ENCODE peak calls at places on chromosomes 6 and 20, in nine cellular contexts. Q is upper lobe of left lung; M is astrocyte; O is aorta; B is CD8-positive, alpha-beta T cell; J is CD4-positive, CD25-positive, alpha-beta regulatory T cell; W is mesendoderm; F is SJCRH30; X is esophagus squamous epithelium. G is an unnamed sample.

GRCh38 chr6:26094036-26094435 is 6.8 kb downstream of the HFE start:
- DNase-seq in B (no peak), Q (no peak), F (no peak), O (no peak), M (no peak), J (no peak), W (no peak), X (no peak), G (no peak)

GRCh38 chr6:87762116-87762515 is 60.1 kb upstream of the AKIRIN2 start:
- DNase-seq in F (no peak), M (no peak), Q (no peak), X (no peak), W (no peak), B (no peak), O (no peak), J (no peak), G (no peak)

GRCh38 chr20:56808732-56809131 is 179.6 kb downstream of the TFAP2C start:
- DNase-seq in Q (no peak), X (no peak), O (no peak), W (no peak), J (no peak), F (no peak), B (no peak), M (no peak), G (no peak)

GRCh38 chr6:64000873-64001497 is 365.4 kb downstream of the PHF3 start:
- DNase-seq in Q (no peak), X (no peak), F (no peak), B (no peak), W (no peak), M (no peak), J (no peak), O (no peak), G (no peak)

GRCh38 chr6:162900503-162900902 is 172.7 kb downstream of the PACRG start:
- DNase-seq in Q (no peak), F (no peak), M (no peak), W (no peak), J (no peak), B (no peak), O (no peak), X (no peak), G (no peak)

GRCh38 chr20:45725134-45725533 is 3.0 kb downstream of the SPINT4 start:
- DNase-seq in X (no peak), F (no peak), J (no peak), W (no peak), B (no peak), Q (peak; percentile 29), M (no peak), O (no peak), G (no peak)

GRCh38 chr20:9185511-9185910 is 116.6 kb downstream of the PLCB4 start:
- DNase-seq in O (no peak), X (no peak), B (no peak), F (peak; percentile 11), Q (no peak), W (peak; percentile 70), J (no peak), M (peak; percentile 74), G (no peak)

GRCh38 chr6:99603421-99604160 is 3.0 kb upstream of the PRDM13 start:
- DNase-seq in O (peak; percentile 80), B (no peak), Q (no peak), W (peak; percentile 86), X (no peak), J (no peak), F (no peak), M (peak; percentile 6), G (no peak)

GRCh38 chr20:16474342-16474741 is 98.9 kb downstream of the KIF16B start:
- DNase-seq in B (no peak), F (no peak), O (no peak), W (no peak), J (no peak), M (no peak), Q (no peak), X (no peak), G (no peak)

GRCh38 chr6:89610149-89610642 is 28.4 kb downstream of the LYRM2 start:
- DNase-seq in Q (peak; percentile 58), W (peak; percentile 61), O (peak; percentile 90), J (peak; percentile 62), F (peak; percentile 69), M (no peak), X (peak; percentile 6), B (peak; percentile 59), G (peak; percentile 65)

GRCh38 chr6:37501632-37502466 is 2.2 kb upstream of the CCDC167 start:
- DNase-seq in O (peak; percentile 31), W (no peak), F (no peak), J (no peak), B (no peak), X (no peak), M (no peak), Q (no peak), G (peak; percentile 38)

GRCh38 chr6:37283268-37283667 is 25.3 kb upstream of the TMEM217 start:
- DNase-seq in M (peak; percentile 42), B (no peak), Q (no peak), F (no peak), O (no peak), J (no peak), W (no peak), X (no peak), G (no peak)

GRCh38 chr6:163226836-163227485 is 187.6 kb upstream of the QKI start:
- DNase-seq in Q (no peak), X (no peak), J (no peak), B (no peak), F (no peak), W (no peak), O (no peak), M (peak; percentile 96), G (no peak)

GRCh38 chr6:119067091-119067490 is 11.4 kb downstream of the FAM184A start:
- DNase-seq in Q (no peak), O (no peak), X (no peak), M (no peak), B (no peak), F (no peak), W (peak; percentile 74), J (no peak), G (no peak)

DNA sequence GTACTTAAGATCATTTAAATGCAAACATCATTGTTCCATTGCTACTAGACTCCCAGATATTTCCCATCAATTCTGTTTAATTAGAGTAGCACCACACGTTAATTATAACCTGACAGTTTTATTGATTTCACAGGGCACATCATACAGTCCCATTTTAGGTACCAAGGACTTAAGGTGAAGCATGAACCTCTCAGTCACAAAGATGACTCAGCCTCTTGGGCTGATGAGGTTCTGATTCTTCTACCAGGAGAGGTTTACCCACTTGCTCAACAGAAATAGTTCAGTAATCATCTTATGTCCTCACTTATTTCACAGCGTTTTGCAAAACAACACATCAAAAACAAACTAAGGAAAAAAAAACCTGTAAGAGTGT is 98.5 kb downstream of the HIVEP2 start:
- DNase-seq in X (no peak), F (no peak), B (no peak), O (no peak), J (no peak), Q (no peak), M (peak; percentile 44), W (peak; percentile 43), G (no peak)
- H3K4me1 ChIP-seq in X (peaks cover 88% of the 10 kb centered on the region), F (peaks cover 36% of the 10 kb centered on the region), B (peaks cover 83% of the 10 kb centered on the region), O (peaks cover 9% of the 10 kb centered on the region), J (peaks cover 100% of the 10 kb centered on the region), Q (peaks cover 50% of the 10 kb centered on the region), M (peaks cover 66% of the 10 kb centered on the region), W (peaks cover 7% of the 10 kb centered on the region), G (peaks cover 67% of the 10 kb centered on the region)

DNA sequence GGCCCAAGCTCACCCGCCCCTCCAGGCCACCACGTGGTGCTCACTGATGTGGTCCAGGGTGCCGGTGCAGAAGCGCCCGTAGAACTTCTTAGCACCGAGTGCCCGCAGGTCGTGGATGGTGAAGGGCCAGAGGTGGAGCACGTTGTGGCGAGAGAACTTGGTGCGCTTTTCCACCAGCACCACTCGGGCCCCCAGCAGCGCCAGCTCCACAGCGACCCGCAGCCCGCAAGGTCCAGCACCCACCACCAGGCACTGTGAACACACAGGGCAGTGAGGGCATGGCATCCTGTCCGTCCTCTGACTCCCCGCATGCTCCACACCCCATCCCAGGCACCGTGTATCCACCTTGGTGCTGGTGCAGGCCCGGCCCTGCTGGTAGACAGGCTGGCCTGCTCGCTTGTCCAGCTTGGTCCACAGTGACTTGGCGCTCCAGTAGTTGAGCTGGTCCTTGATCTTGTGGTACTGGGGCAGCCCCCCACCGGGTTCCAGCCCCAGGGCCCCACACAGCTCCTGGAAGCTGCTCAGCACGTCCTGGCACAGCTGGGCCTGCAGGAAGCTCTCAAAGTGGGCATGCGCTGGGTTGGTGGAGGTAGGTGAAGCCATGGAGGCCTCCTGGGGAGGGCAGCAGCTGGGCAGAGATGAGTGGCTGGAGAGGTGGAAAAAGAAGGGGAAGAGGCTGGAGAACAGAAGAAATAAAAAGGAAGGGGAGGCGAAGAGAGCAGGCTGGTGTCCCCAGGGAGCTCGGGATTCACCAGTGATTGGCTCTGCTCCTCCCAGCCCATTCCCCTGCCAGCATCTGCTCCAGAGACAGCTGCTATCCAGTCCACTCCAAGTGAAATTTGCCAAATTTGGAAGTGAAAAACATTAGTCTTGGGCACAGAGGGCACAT is 1.7 kb downstream of the MICAL1 start:
- DNase-seq in W (no peak), O (no peak), M (no peak), F (peak; percentile 93), X (no peak), B (no peak), Q (no peak), J (no peak), G (no peak)
- H3K27ac ChIP-seq in W (no peak overlapping the region), O (no peak overlapping the region), M (no peak overlapping the region), F (peak overlapping the region; percentile 77), X (peak overlapping the region; percentile 92), B (peak overlapping the region; percentile 98), Q (peak overlapping the region; percentile 89), J (peak overlapping the region; percentile 96), G (peak overlapping the region; percentile 97)

GRCh38 chr20:32449890-32450401 is 91.8 kb downstream of the ASXL1 start:
- DNase-seq in Q (no peak), M (no peak), F (no peak), X (no peak), O (peak; percentile 27), J (no peak), W (no peak), B (no peak), G (no peak)
- H3K4me3 ChIP-seq in Q (no peak overlapping the region), M (no peak overlapping the region), F (no peak overlapping the region), X (no peak overlapping the region), O (no peak overlapping the region), J (no peak overlapping the region), W (no peak overlapping the region), B (no peak overlapping the region), G (no peak overlapping the region)

GRCh38 chr6:30819287-30819917 is 64.9 kb upstream of the DDR1 start:
- DNase-seq in W (peak; percentile 57), F (no peak), J (no peak), B (no peak), Q (no peak), X (no peak), M (peak; percentile 42), O (no peak), G (no peak)

GRCh38 chr6:30816791-30817739 is 67.3 kb upstream of the DDR1 start:
- DNase-seq in J (no peak), B (no peak), O (peak; percentile 24), M (no peak), X (no peak), F (no peak), W (no peak), Q (no peak), G (no peak)

GRCh38 chr6:30818426-30818841 is 65.9 kb upstream of the DDR1 start:
- DNase-seq in F (no peak), B (no peak), X (no peak), W (no peak), M (peak; percentile 82), J (no peak), Q (no peak), O (no peak), G (no peak)

GRCh38 chr6:30821862-30822784 is 62.2 kb upstream of the DDR1 start:
- DNase-seq in O (no peak), W (no peak), Q (no peak), F (peak; percentile 64), M (no peak), J (no peak), B (no peak), X (no peak), G (no peak)

GRCh38 chr6:30820196-30820595 is 64.1 kb upstream of the DDR1 start:
- DNase-seq in Q (peak; percentile 37), B (no peak), W (peak; percentile 60), O (peak; percentile 81), J (no peak), M (peak; percentile 78), X (no peak), F (peak; percentile 29), G (no peak)
- H3K4me1 ChIP-seq in Q (peaks cover 21% of the 10 kb centered on the region), B (peaks cover 5% of the 10 kb centered on the region), W (peaks cover 10% of the 10 kb centered on the region), O (no peaks in the 10 kb centered on the region), J (peaks cover 8% of the 10 kb centered on the region), M (peaks cover 32% of the 10 kb centered on the region), X (peaks cover 67% of the 10 kb centered on the region), F (peaks cover 8% of the 10 kb centered on the region), G (peaks cover 2% of the 10 kb centered on the region)

G was measured in effector memory CD4-positive, alpha-beta T cell.